ENCODE peak calls at places on chromosomes 16 and 17, in eight cellular contexts. O, T, I, M, Y, G, W and U are unnamed samples.

GRCh38 chr17:76969598-76970172 is 101.5 kb downstream of the MGAT5B start:
- DNase-seq in G (no peak), T (no peak), W (peak), M (peak), O (no peak), Y (no peak), I (peak), U (no peak)

GRCh38 chr16:67987460-67988160 is 7.3 kb upstream of the DPEP3 start:
- DNase-seq in Y (peak), M (no peak), O (no peak), T (no peak), W (no peak), G (no peak), I (no peak), U (no peak)

GRCh38 chr17:2312736-2313135 is 9.0 kb downstream of the SRR start:
- DNase-seq in T (no peak), W (no peak), Y (no peak), I (no peak), M (no peak), O (no peak), G (no peak), U (no peak)

GRCh38 chr17:65404761-65405160 is 156.7 kb downstream of the AXIN2 start:
- DNase-seq in G (no peak), W (no peak), I (no peak), Y (no peak), M (no peak), O (no peak), T (no peak), U (no peak)

GRCh38 chr17:27782791-27783206 is 17.5 kb downstream of the NOS2 start:
- DNase-seq in T (no peak), G (no peak), M (no peak), O (no peak), W (peak), I (no peak), Y (no peak), U (no peak)

GRCh38 chr17:48510761-48511604 is 19.8 kb downstream of the HOXB1 start:
- DNase-seq in Y (peak), O (no peak), I (no peak), G (peak), T (no peak), W (no peak), M (no peak), U (no peak)

GRCh38 chr16:67425046-67425445 is 5.9 kb upstream of the HSD11B2 start:
- DNase-seq in O (no peak), T (no peak), Y (no peak), W (no peak), G (no peak), M (no peak), I (no peak), U (no peak)

GRCh38 chr16:2365895-2366294 is 25.4 kb upstream of the ABCA3 start:
- DNase-seq in Y (peak), I (no peak), G (no peak), T (no peak), O (no peak), W (no peak), M (no peak), U (no peak)

GRCh38 chr17:61805399-61805798 is 57.9 kb downstream of the BRIP1 start:
- DNase-seq in I (no peak), T (no peak), O (no peak), Y (peak), M (no peak), W (no peak), G (peak), U (no peak)

GRCh38 chr16:85928411-85928820 is 29.5 kb downstream of the IRF8 start:
- DNase-seq in W (no peak), G (peak), I (no peak), T (peak), O (no peak), Y (no peak), M (no peak), U (no peak)

GRCh38 chr16:23194497-23195221 is 12.1 kb downstream of the SCNN1G start:
- DNase-seq in O (no peak), G (no peak), W (no peak), I (no peak), T (no peak), M (no peak), Y (no peak), U (no peak)

GRCh38 chr16:63776437-63776836 is 1345.4 kb downstream of the CDH11 start:
- DNase-seq in W (no peak), Y (no peak), G (no peak), T (no peak), O (no peak), I (no peak), M (no peak), U (no peak)

GRCh38 chr17:56441331-56441730 is 152.2 kb upstream of the NOG start:
- DNase-seq in G (peak), I (no peak), M (no peak), W (no peak), T (no peak), O (no peak), Y (peak), U (no peak)

GRCh38 chr16:72995151-72995881 is 52.6 kb downstream of the ZFHX3 start:
- DNase-seq in O (no peak), Y (no peak), I (peak), G (no peak), T (no peak), M (peak), W (peak), U (no peak)

GRCh38 chr17:57595942-57596695 is 149.0 kb downstream of the CCDC182 start:
- DNase-seq in Y (no peak), G (no peak), W (peak), M (no peak), O (no peak), T (no peak), I (no peak), U (no peak)

GRCh38 chr17:74923538-74924249 is 379 bp upstream of the OTOP2 start:
- DNase-seq in W (peak), T (peak), Y (peak), I (peak), M (peak), G (peak), O (peak), U (peak)

GRCh38 chr16:68746951-68747350 is 9.9 kb downstream of the CDH1 start:
- DNase-seq in W (no peak), T (no peak), I (no peak), G (no peak), M (no peak), O (no peak), Y (no peak), U (no peak)

GRCh38 chr17:20092973-20093626 is 83.9 kb downstream of the SPECC1 start:
- DNase-seq in G (no peak), I (no peak), W (no peak), M (no peak), O (no peak), T (no peak), Y (no peak), U (peak)

DNA sequence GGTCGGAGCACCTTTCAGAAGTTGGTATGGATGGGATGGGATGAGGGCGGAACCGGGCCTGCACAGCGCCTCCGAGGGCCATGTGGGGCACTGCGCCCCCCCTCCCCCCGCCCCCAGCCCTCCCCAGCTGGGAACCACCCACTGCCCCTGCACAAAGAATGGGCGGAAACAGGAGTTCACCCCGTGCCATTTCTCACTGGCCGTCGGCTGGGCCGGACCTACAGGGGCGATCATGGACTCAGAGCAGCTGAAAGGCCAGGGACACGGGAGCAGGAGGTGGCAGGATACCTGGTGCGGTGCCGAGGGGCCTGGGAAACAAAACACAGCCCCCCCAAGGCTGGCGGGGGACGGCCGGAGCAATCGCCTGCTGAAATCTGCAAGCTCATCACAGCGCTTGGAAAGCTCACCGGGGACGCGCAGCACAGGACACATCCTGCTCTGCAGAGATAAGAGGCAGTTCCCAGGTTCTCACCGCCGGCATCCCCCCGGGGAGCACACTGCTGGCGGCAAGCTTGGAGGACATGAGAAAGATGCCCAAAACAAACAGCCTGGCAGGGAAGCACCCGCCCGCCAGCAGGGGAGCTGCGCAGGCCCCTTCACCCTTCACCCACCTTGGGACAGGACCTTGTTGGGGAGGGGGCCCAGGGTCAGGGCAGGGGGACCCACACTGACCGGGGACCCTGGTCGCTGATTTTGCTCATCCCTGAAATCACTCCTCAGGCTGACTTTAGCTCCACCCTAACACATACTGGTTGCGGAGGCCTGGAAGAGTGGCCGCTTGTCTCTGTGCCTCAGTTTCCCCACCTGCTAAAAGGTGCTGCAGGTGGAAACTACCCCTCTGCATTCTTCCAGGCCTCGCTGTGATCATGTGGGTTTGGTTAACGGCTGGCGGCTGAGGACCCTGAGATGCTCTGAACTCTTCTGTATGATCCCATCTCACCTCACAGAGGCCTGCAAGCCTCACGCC is 263.9 kb downstream of the C16orf95 start:
- DNase-seq in Y (no peak), G (no peak), T (no peak), M (no peak), W (peak), I (no peak), O (no peak), U (no peak)
- TF ChIP-seq CTCF in Y (no peak), G (no peak), T (no peak), M (peak), W (peak), I (no peak), O (no peak), U (peak)

DNA sequence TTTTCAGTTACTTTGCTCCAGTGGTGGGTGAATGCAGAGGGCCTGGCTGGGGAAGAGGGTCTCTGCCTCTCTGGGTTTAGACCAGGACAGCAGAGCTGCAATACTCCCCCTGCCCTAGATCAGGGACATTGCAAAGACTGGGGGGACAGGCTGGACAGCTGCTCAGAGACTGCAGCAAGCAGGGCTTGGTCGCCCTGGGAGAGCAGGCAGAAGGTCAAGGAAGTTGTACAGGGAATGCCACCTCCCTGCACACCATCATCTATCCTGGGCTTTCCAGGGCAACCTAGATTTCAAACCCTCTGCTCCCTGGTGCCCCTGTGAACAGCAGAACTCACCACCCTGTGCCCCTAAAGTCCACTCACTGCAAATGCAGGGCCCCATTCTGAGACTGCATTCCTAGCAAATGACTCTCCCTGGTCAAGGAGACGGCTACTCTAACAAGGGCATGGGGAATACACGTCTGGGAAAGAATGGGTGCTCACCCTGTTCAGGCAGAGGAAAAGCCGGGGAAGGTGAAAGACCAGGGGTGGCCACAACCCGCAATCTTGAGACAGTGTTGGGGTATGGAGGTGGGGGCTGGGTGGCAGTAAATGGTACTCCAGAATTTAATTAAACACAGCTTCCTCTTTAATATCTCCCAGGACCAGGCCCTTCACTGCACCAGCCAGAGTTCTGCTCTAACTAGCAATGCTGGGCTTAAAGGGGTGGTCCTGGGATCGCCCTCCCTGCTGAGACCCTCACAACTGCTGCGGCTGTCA is 1.0 kb downstream of the KIFC3 start:
- DNase-seq in G (peak), Y (peak), T (no peak), W (no peak), M (no peak), I (peak), O (no peak), U (no peak)
- TF ChIP-seq CTCF in G (no peak), Y (peak), T (no peak), W (no peak), M (no peak), I (peak), O (no peak), U (peak)

DNA sequence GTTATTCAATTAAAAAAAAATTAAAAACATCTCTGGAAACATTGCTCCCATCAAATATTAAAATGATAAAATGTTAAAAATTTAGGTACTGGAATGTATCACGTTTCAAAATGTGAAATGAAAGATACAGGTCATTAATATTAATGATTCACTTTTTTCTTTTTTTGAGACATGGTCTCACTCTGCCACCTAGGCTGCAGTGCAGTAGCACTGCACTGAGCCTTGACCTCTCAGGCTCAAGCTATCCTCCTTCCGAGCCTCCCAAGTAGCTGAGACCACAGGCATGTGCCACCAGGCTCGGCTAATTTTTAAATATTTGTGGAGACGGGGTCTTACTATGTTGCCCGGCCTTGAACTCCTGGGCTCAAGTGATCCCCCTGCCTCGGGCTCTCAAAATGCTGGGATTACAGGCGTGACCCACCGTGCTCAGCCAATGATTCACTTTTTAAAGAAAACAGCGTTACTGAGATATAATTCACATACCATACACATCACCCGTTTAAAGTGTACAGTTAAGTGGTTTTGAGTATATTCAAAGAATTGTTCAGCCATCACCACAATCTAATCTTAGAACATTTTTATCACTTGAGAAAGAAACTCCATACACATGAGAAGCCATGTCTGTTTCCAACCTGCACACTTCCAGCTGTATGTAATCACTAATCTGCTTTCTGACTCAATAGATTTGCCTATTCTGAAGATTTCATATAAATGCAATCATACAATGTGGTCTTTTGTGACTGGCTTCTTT is 19.1 kb upstream of the NETO2 start:
- DNase-seq in O (no peak), T (no peak), G (no peak), W (no peak), M (no peak), I (no peak), Y (no peak), U (no peak)
- TF ChIP-seq CTCF in O (no peak), T (no peak), G (no peak), W (no peak), M (no peak), I (no peak), Y (no peak), U (no peak)

DNA sequence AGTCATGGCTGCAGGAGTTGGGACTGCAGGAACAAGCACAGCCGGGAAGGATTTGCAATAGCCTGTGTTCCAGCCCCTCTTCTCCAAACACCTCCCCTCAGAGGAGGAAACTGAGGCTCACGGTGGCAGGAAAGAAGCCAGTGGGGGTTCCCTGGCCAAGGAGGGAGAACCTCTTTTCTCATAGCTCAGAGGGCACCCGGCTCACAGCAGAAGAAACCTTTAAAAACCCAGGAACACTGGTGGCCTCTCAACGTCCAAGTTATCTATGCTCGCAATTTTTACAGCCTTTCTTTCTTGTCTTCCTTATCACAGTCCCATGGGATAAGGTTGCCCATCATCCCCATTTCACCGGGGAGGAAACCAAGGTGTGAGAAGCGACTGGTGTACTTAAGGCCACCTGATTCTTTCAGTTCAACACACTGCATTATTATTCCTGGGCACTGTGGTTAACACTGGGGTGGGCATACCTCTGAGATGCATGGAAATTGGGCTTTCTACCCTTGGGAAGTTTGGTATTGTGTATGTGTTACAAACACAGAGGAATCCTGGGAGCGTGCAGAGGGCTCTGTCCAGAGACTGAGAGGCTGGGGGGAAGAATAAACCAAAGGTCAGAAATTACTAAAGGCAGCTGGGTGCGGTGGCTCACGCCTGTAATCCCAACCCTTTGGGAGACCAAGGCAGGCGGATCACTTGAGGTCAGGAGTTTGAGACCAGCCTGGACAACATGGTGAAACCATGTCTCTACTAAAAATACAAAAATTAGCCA is 791 bp upstream of the ZNF629 start:
- DNase-seq in G (no peak), Y (no peak), M (no peak), T (no peak), W (no peak), I (no peak), O (no peak), U (no peak)
- TF ChIP-seq CTCF in G (no peak), Y (no peak), M (no peak), T (no peak), W (no peak), I (no peak), O (no peak), U (no peak)

GRCh38 chr16:82753821-82754220 is 127.1 kb downstream of the CDH13 start:
- DNase-seq in T (no peak), M (no peak), I (no peak), Y (no peak), O (no peak), G (no peak), W (no peak), U (no peak)

GRCh38 chr16:82751020-82751419 is 124.3 kb downstream of the CDH13 start:
- DNase-seq in T (no peak), M (no peak), Y (no peak), I (no peak), W (no peak), O (no peak), G (no peak), U (no peak)

GRCh38 chr16:82744958-82745357 is 118.2 kb downstream of the CDH13 start:
- DNase-seq in T (no peak), Y (no peak), M (no peak), O (no peak), W (no peak), G (no peak), I (no peak), U (no peak)

GRCh38 chr16:82750078-82750477 is 123.3 kb downstream of the CDH13 start:
- DNase-seq in G (no peak), T (no peak), M (no peak), O (no peak), Y (no peak), I (no peak), W (no peak), U (no peak)

DNA sequence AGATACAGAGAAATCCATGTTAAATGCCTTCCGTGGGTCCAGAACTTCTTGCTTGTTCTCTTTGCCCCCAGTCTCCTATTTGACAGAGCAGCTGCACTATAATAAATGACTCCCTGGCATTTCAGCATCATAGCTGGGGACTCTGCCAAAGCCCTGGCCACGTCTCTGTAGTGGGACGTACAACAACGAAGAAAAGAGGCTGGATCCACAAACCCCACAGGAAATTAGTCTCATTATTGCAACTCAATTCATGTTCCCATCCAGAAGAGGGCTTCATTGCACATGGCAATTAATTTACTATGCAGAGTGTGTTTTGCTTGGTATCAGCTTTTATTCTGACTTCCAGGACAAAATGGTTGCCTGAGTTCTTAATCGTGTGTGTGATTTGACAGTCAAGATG is 121.3 kb downstream of the CDH13 start:
- DNase-seq in Y (peak), G (no peak), T (no peak), M (no peak), I (no peak), W (no peak), O (no peak), U (no peak)
- TF ChIP-seq CTCF in Y (no peak), G (no peak), T (no peak), M (no peak), I (no peak), W (no peak), O (no peak), U (peak)

DNA sequence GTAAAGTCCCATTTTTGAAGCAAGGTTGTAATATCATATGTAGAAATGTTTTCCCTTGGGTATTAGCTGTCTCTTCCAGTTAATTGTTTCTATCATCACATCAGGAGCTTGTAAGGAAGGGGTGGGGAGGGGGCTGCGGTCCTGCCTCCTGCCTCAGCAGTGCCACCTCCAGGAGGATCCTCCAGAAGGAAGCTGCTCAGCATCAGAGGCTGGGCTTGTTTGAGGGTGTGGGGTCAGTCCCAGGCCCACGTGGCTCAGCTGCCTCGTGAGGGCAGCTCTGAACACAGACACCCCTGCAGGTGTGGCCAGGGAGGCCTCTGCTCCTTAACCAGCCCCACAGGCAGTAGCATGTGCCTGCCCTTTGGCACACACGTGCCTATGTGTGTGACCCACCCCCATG is 46.2 kb downstream of the MRM1 start:
- DNase-seq in I (peak), T (no peak), G (no peak), W (peak), O (no peak), Y (no peak), M (no peak), U (no peak)
- TF ChIP-seq CTCF in I (peak), T (no peak), G (no peak), W (no peak), O (no peak), Y (no peak), M (no peak), U (no peak)